ENCODE peak calls at places on chromosomes 6 and 20, in eight cellular contexts. G is mesendoderm; N is stimulated activated CD4-positive, alpha-beta T cell treated with anti-CD3 and anti-CD28 coated beads, Interleukin-15, amount 100 ng/mL, for 1 hour; M is DMS153; O is adrenal gland; J is activated CD4-positive, alpha-beta T cell treated with anti-CD3 and anti-CD28 coated beads for 4 hours; L is Calu3; P is amniotic stem cell. Y is an unnamed sample.

GRCh38 chr20:29876911-29877285 is 1380.6 kb upstream of the DEFB115 start:
- DNase-seq in G (no peak), N (no peak), M (no peak), O (no peak), L (no peak), P (no peak), J (no peak), Y (no peak)

GRCh38 chr6:38957426-38957825 is 91.2 kb upstream of the GLP1R start:
- DNase-seq in N (no peak), L (no peak), G (no peak), J (no peak), P (no peak), O (no peak), M (no peak), Y (no peak)

GRCh38 chr20:235891-236290 is 8.8 kb downstream of the DEFB129 start:
- DNase-seq in G (no peak), M (no peak), J (no peak), L (peak), N (no peak), P (no peak), O (no peak), Y (peak)

GRCh38 chr6:43517503-43518357 is 841 bp downstream of the POLR1C start:
- DNase-seq in O (no peak), N (no peak), M (no peak), P (no peak), G (peak), L (no peak), J (no peak), Y (no peak)

GRCh38 chr6:68229566-68229965 is 405.5 kb upstream of the ADGRB3 start:
- DNase-seq in G (no peak), O (no peak), N (no peak), M (no peak), L (no peak), J (no peak), P (no peak), Y (no peak)

GRCh38 chr6:2072450-2072849 is 173.0 kb downstream of the GMDS start:
- DNase-seq in M (no peak), G (no peak), N (no peak), J (no peak), L (no peak), P (no peak), O (no peak), Y (no peak)

GRCh38 chr6:143620461-143620860 is 57.3 kb upstream of the PHACTR2 start:
- DNase-seq in P (no peak), L (no peak), N (no peak), G (no peak), M (no peak), J (no peak), O (no peak), Y (no peak)

GRCh38 chr6:117481926-117482239 is 591 bp upstream of the DCBLD1 start:
- DNase-seq in M (no peak), O (no peak), N (no peak), P (no peak), L (no peak), J (no peak), G (peak), Y (no peak)

GRCh38 chr20:45097485-45098095 is 3.3 kb downstream of the KCNS1 start:
- DNase-seq in N (no peak), P (no peak), J (peak), L (no peak), O (no peak), G (peak), M (no peak), Y (no peak)

GRCh38 chr6:31945507-31946369 is at the start of gene CFB:
- DNase-seq in G (peak), J (no peak), L (peak), N (no peak), M (no peak), P (peak), O (peak), Y (peak)

GRCh38 chr6:112337209-112337638 is 9.9 kb upstream of the RFPL4B start:
- DNase-seq in N (no peak), P (peak), G (peak), O (peak), M (peak), J (no peak), L (peak), Y (peak)

GRCh38 chr20:1308067-1308701 is 20.8 kb downstream of the SDCBP2 start:
- DNase-seq in P (no peak), M (no peak), J (no peak), G (no peak), L (no peak), O (no peak), N (no peak), Y (no peak)

GRCh38 chr20:63428906-63429575 is 43.4 kb downstream of the KCNQ2 start:
- DNase-seq in M (no peak), P (no peak), N (no peak), L (no peak), J (no peak), O (no peak), G (no peak), Y (no peak)

Y was measured in HTR-8/SVneo.